ENCODE peak calls at places on chromosomes 4 and X, in seven cellular contexts. U is suprapubic skin, D is neuronal stem cell, T is RPMI8226, V is NCI-H1092 treated with DMSO at 0.1 percent for 48 hours, W is upper lobe of right lung, C is amygdala. S is an unnamed sample.
A peak's percentile ranks its signal among the peaks of the same experiment; 100 is the strongest.

GRCh38 chr4:137981277-137981676 is 260.9 kb downstream of the SLC7A11 start:
- DNase-seq in U (no peak), D (no peak), T (no peak), V (no peak), W (no peak), C (no peak), S (no peak)

GRCh38 chr4:1208970-1209704 is 36.8 kb upstream of the SPON2 start:
- DNase-seq in U (peak; percentile 65), D (no peak), T (no peak), V (no peak), W (peak; percentile 64), C (no peak), S (no peak)

GRCh38 chrX:71615954-71616353 is 2.4 kb downstream of the CXCR3 start:
- DNase-seq in U (no peak), D (no peak), T (no peak), V (no peak), W (no peak), C (no peak), S (no peak)

GRCh38 chrX:52265713-52266112 is 81.0 kb downstream of the MAGED4 start:
- DNase-seq in U (no peak), D (peak; percentile 27), T (no peak), V (peak; percentile 7), W (no peak), C (no peak), S (no peak)

GRCh38 chrX:35786271-35786670 is 11.9 kb upstream of the MAGEB16 start:
- DNase-seq in U (no peak), D (no peak), T (no peak), V (no peak), W (no peak), C (no peak), S (no peak)

GRCh38 chrX:101260435-101260834 is 30.7 kb downstream of the TAF7L start:
- DNase-seq in U (no peak), D (no peak), T (no peak), V (no peak), W (no peak), C (no peak), S (no peak)

GRCh38 chr4:52788806-52789205 is 37.6 kb upstream of the ERVMER34-1 start:
- DNase-seq in U (no peak), D (no peak), T (no peak), V (no peak), W (no peak), C (no peak), S (no peak)

GRCh38 chr4:82758701-82759685 is 39.6 kb downstream of the SCD5 start:
- DNase-seq in U (no peak), D (no peak), T (no peak), V (no peak), W (no peak), C (peak; percentile 56), S (no peak)

GRCh38 chr4:136036744-136037143 is 1495.5 kb downstream of the PCDH18 start:
- DNase-seq in U (no peak), D (no peak), T (no peak), V (no peak), W (no peak), C (no peak), S (no peak)

GRCh38 chrX:129488359-129488758 is 34.9 kb downstream of the SMARCA1 start:
- DNase-seq in U (no peak), D (no peak), T (no peak), V (no peak), W (no peak), C (no peak), S (no peak)

GRCh38 chr4:2427383-2428334 is 8.9 kb downstream of the CFAP99 start:
- DNase-seq in U (no peak), D (no peak), T (no peak), V (no peak), W (peak; percentile 57), C (no peak), S (no peak)

GRCh38 chr4:41977709-41978108 is 3.8 kb upstream of the DCAF4L1 start:
- DNase-seq in U (no peak), D (no peak), T (no peak), V (no peak), W (no peak), C (no peak), S (no peak)

GRCh38 chrX:19545651-19546050 is 30.3 kb upstream of the MAP3K15 start:
- DNase-seq in U (no peak), D (no peak), T (no peak), V (no peak), W (no peak), C (no peak), S (no peak)

GRCh38 chr4:184374006-184374405 is 100.3 kb downstream of the IRF2 start:
- DNase-seq in U (no peak), D (no peak), T (no peak), V (no peak), W (no peak), C (no peak), S (no peak)

GRCh38 chrX:118218079-118218478 is 101.5 kb upstream of the KLHL13 start:
- DNase-seq in U (no peak), D (no peak), T (no peak), V (no peak), W (no peak), C (no peak), S (no peak)

GRCh38 chrX:19543951-19544359 is 28.6 kb upstream of the MAP3K15 start:
- DNase-seq in U (no peak), D (no peak), T (no peak), V (no peak), W (no peak), C (no peak), S (no peak)

GRCh38 chr4:123643691-123644090 is 247.1 kb downstream of the SPRY1 start:
- DNase-seq in U (no peak), D (no peak), T (no peak), V (no peak), W (no peak), C (no peak), S (no peak)

GRCh38 chr4:14566518-14566917 is 435.8 kb upstream of the CPEB2 start:
- DNase-seq in U (no peak), D (no peak), T (no peak), V (no peak), W (no peak), C (no peak), S (no peak)

GRCh38 chrX:255923-256331 is 25.3 kb upstream of the PLCXD1 start:
- DNase-seq in U (no peak), D (no peak), T (no peak), V (no peak), W (peak; percentile 38), C (no peak), S (no peak)

GRCh38 chr4:150402968-150403367 is 179.0 kb upstream of the MAB21L2 start:
- DNase-seq in U (no peak), D (no peak), T (peak; percentile 94), V (peak; percentile 91), W (no peak), C (no peak), S (no peak)

GRCh38 chrX:18994713-18995112 is 10.8 kb upstream of the PHKA2 start:
- DNase-seq in U (no peak), D (no peak), T (no peak), V (no peak), W (no peak), C (no peak), S (no peak)

GRCh38 chrX:136879001-136879667 is 1.4 kb downstream of the RBMX start:
- DNase-seq in U (no peak), D (no peak), T (no peak), V (peak; percentile 14), W (no peak), C (no peak), S (no peak)

GRCh38 chr4:54077812-54078211 is 13.4 kb upstream of the CHIC2 start:
- DNase-seq in U (no peak), D (no peak), T (no peak), V (no peak), W (no peak), C (no peak), S (no peak)

GRCh38 chr4:139764686-139765085 is 99.1 kb downstream of the MGST2 start:
- DNase-seq in U (no peak), D (no peak), T (no peak), V (no peak), W (no peak), C (no peak), S (no peak)

GRCh38 chr4:15479089-15479912 is 9.6 kb downstream of the CC2D2A start:
- DNase-seq in U (no peak), D (peak; percentile 80), T (peak; percentile 11), V (peak; percentile 79), W (peak; percentile 72), C (peak; percentile 73), S (peak; percentile 56)

GRCh38 chr4:92199135-92199534 is 104.6 kb upstream of the GRID2 start:
- DNase-seq in U (no peak), D (no peak), T (no peak), V (no peak), W (no peak), C (no peak), S (no peak)

GRCh38 chrX:40539214-40540142 is 41.3 kb upstream of the ATP6AP2 start:
- DNase-seq in U (peak; percentile 71), D (no peak), T (peak; percentile 73), V (peak; percentile 41), W (peak; percentile 80), C (no peak), S (peak; percentile 16)

GRCh38 chr4:147855670-147856069 is 123.8 kb downstream of the ARHGAP10 start:
- DNase-seq in U (no peak), D (no peak), T (no peak), V (no peak), W (no peak), C (no peak), S (no peak)

GRCh38 chr4:173420324-173420752 is 21.4 kb upstream of the SCRG1 start:
- DNase-seq in U (no peak), D (no peak), T (no peak), V (peak; percentile 62), W (no peak), C (no peak), S (no peak)

GRCh38 chrX:34404386-34405070 is 252.6 kb downstream of the TMEM47 start:
- DNase-seq in U (no peak), D (no peak), T (no peak), V (no peak), W (no peak), C (no peak), S (no peak)

GRCh38 chr4:73573794-73574528 is 46.3 kb downstream of the RASSF6 start:
- DNase-seq in U (peak; percentile 58), D (peak; percentile 84), T (peak; percentile 61), V (peak; percentile 91), W (no peak), C (peak; percentile 1), S (peak; percentile 75)

GRCh38 chr4:153318696-153319320 is 25.7 kb upstream of the MND1 start:
- DNase-seq in U (no peak), D (peak; percentile 20), T (peak; percentile 22), V (peak; percentile 39), W (no peak), C (no peak), S (peak; percentile 17)

GRCh38 chrX:21740329-21741274 is 17.3 kb downstream of the SMPX start:
- DNase-seq in U (peak; percentile 62), D (no peak), T (no peak), V (peak; percentile 49), W (no peak), C (no peak), S (no peak)

GRCh38 chrX:151177141-151178027 is 1.0 kb downstream of the GPR50 start:
- DNase-seq in U (no peak), D (peak; percentile 48), T (no peak), V (no peak), W (no peak), C (no peak), S (peak; percentile 59)

GRCh38 chr4:8872402-8873291 is 1.0 kb upstream of the HMX1 start:
- DNase-seq in U (no peak), D (no peak), T (no peak), V (no peak), W (no peak), C (no peak), S (no peak)

GRCh38 chr4:98642991-98643426 is 15.4 kb downstream of the TSPAN5 start:
- DNase-seq in U (no peak), D (no peak), T (no peak), V (no peak), W (no peak), C (no peak), S (no peak)

GRCh38 chr4:155612074-155612473 is 54.6 kb upstream of the GUCY1A1 start:
- DNase-seq in U (no peak), D (no peak), T (no peak), V (no peak), W (no peak), C (no peak), S (no peak)

S was measured in nephron progenitor cell.